ENCODE peak calls at places on chromosomes 1 and 21, in eight cellular contexts. Q, G, W, N, U, O, C and V are unnamed samples.

GRCh38 chr1:30698401-30698981 is 24.9 kb downstream of the MATN1 start:
- DNase-seq in O (no peak), U (no peak), C (no peak), G (peak; percentile 41), N (no peak), Q (no peak), W (peak; percentile 86), V (no peak)

GRCh38 chr1:66393586-66394334 is 140.2 kb upstream of the SGIP1 start:
- DNase-seq in C (no peak), U (no peak), G (no peak), N (no peak), Q (no peak), O (no peak), W (no peak), V (no peak)

GRCh38 chr21:26776320-26777021 is 68.7 kb downstream of the ADAMTS1 start:
- DNase-seq in N (peak; percentile 86), G (no peak), U (no peak), W (no peak), C (no peak), Q (no peak), O (no peak), V (no peak)

GRCh38 chr1:69846267-69846666 is 278.5 kb downstream of the LRRC7 start:
- DNase-seq in G (no peak), C (no peak), N (no peak), O (no peak), U (no peak), Q (no peak), W (no peak), V (no peak)

GRCh38 chr1:10737651-10738050 is 58.8 kb downstream of the CASZ1 start:
- DNase-seq in W (no peak), O (no peak), N (no peak), G (no peak), U (no peak), Q (no peak), C (no peak), V (no peak)

GRCh38 chr1:233885196-233886028 is 19.1 kb upstream of the SLC35F3 start:
- DNase-seq in G (no peak), N (peak; percentile 20), Q (no peak), W (no peak), C (no peak), O (no peak), U (no peak), V (no peak)

GRCh38 chr1:24504560-24504959 is 1.9 kb downstream of the RCAN3 start:
- DNase-seq in U (no peak), C (no peak), G (no peak), W (no peak), O (no peak), Q (no peak), N (no peak), V (no peak)

GRCh38 chr1:33918368-33918767 is 54.5 kb downstream of the HMGB4 start:
- DNase-seq in O (no peak), G (no peak), C (no peak), W (no peak), N (peak; percentile 11), Q (no peak), U (no peak), V (no peak)

GRCh38 chr1:1208713-1209433 is 2.5 kb upstream of the TNFRSF18 start:
- DNase-seq in N (peak; percentile 21), W (peak; percentile 80), Q (no peak), G (peak; percentile 81), C (no peak), O (peak; percentile 64), U (peak; percentile 64), V (no peak)

GRCh38 chr1:244865028-244865371 is 657 bp upstream of the HNRNPU start:
- DNase-seq in Q (no peak), U (peak; percentile 27), C (no peak), G (peak; percentile 63), W (no peak), O (peak; percentile 26), N (no peak), V (peak; percentile 54)